ENCODE peak calls at places on chromosomes 2 and 18, in six cellular contexts. One of them, this sample, is unnamed.

GRCh38 chr2:171878481-171878993 is 15.5 kb downstream of the SLC25A12 start:
- DNase-seq in pancreas: no peak
- DNase-seq in CD8-positive, alpha-beta T cell: no peak
- DNase-seq in WERI-Rb-1: no peak
- DNase-seq in stomach: peak; percentile 29
- DNase-seq in heart left ventricle: no peak
- DNase-seq in this sample: no peak

GRCh38 chr2:147231607-147232006 is 613.2 kb upstream of the ACVR2A start:
- DNase-seq in pancreas: no peak
- DNase-seq in CD8-positive, alpha-beta T cell: no peak
- DNase-seq in WERI-Rb-1: no peak
- DNase-seq in stomach: no peak
- DNase-seq in heart left ventricle: no peak
- DNase-seq in this sample: no peak

GRCh38 chr2:132659331-132659730 is 10.7 kb downstream of the LYPD1 start:
- DNase-seq in pancreas: no peak
- DNase-seq in CD8-positive, alpha-beta T cell: no peak
- DNase-seq in WERI-Rb-1: no peak
- DNase-seq in stomach: no peak
- DNase-seq in heart left ventricle: no peak
- DNase-seq in this sample: no peak

GRCh38 chr2:127208313-127208712 is 11.8 kb downstream of the CYP27C1 start:
- DNase-seq in pancreas: no peak
- DNase-seq in CD8-positive, alpha-beta T cell: no peak
- DNase-seq in WERI-Rb-1: peak; percentile 93
- DNase-seq in stomach: no peak
- DNase-seq in heart left ventricle: no peak
- DNase-seq in this sample: no peak

GRCh38 chr2:72211359-72211758 is 63.7 kb upstream of the CYP26B1 start:
- DNase-seq in pancreas: no peak
- DNase-seq in CD8-positive, alpha-beta T cell: no peak
- DNase-seq in WERI-Rb-1: no peak
- DNase-seq in stomach: no peak
- DNase-seq in heart left ventricle: no peak
- DNase-seq in this sample: no peak

GRCh38 chr2:112519506-112519905 is 22.8 kb upstream of the POLR1B start:
- DNase-seq in pancreas: no peak
- DNase-seq in CD8-positive, alpha-beta T cell: no peak
- DNase-seq in WERI-Rb-1: no peak
- DNase-seq in stomach: no peak
- DNase-seq in heart left ventricle: no peak
- DNase-seq in this sample: no peak

GRCh38 chr2:9228088-9228751 is 21.6 kb downstream of the ASAP2 start:
- DNase-seq in pancreas: no peak
- DNase-seq in CD8-positive, alpha-beta T cell: no peak
- DNase-seq in WERI-Rb-1: no peak
- DNase-seq in stomach: no peak
- DNase-seq in heart left ventricle: no peak
- DNase-seq in this sample: no peak

GRCh38 chr18:36829362-36830140 is 624 bp downstream of the KIAA1328 start:
- DNase-seq in pancreas: no peak
- DNase-seq in CD8-positive, alpha-beta T cell: no peak
- DNase-seq in WERI-Rb-1: no peak
- DNase-seq in stomach: no peak
- DNase-seq in heart left ventricle: no peak
- DNase-seq in this sample: no peak

GRCh38 chr2:226835420-226835795 is 446 bp upstream of the RHBDD1 start:
- DNase-seq in pancreas: peak; percentile 71
- DNase-seq in CD8-positive, alpha-beta T cell: peak; percentile 1
- DNase-seq in WERI-Rb-1: peak; percentile 19
- DNase-seq in stomach: no peak
- DNase-seq in heart left ventricle: no peak
- DNase-seq in this sample: no peak

GRCh38 chr2:204483497-204484164 is 61.6 kb upstream of the PARD3B start:
- DNase-seq in pancreas: peak; percentile 53
- DNase-seq in CD8-positive, alpha-beta T cell: no peak
- DNase-seq in WERI-Rb-1: no peak
- DNase-seq in stomach: peak; percentile 41
- DNase-seq in heart left ventricle: no peak
- DNase-seq in this sample: no peak

GRCh38 chr18:79625195-79625923 is 54.2 kb upstream of the CTDP1 start:
- DNase-seq in pancreas: no peak
- DNase-seq in CD8-positive, alpha-beta T cell: no peak
- DNase-seq in WERI-Rb-1: no peak
- DNase-seq in stomach: no peak
- DNase-seq in heart left ventricle: no peak
- DNase-seq in this sample: peak; percentile 53

GRCh38 chr2:132937629-132938028 is 267.6 kb upstream of the LYPD1 start:
- DNase-seq in pancreas: no peak
- DNase-seq in CD8-positive, alpha-beta T cell: no peak
- DNase-seq in WERI-Rb-1: no peak
- DNase-seq in stomach: no peak
- DNase-seq in heart left ventricle: no peak
- DNase-seq in this sample: no peak

GRCh38 chr2:142180820-142181533 is 50.2 kb upstream of the LRP1B start:
- DNase-seq in pancreas: peak; percentile 25
- DNase-seq in CD8-positive, alpha-beta T cell: no peak
- DNase-seq in WERI-Rb-1: peak; percentile 88
- DNase-seq in stomach: no peak
- DNase-seq in heart left ventricle: no peak
- DNase-seq in this sample: no peak

GRCh38 chr2:158968396-158969161 is at the start of gene TANC1:
- DNase-seq in pancreas: peak; percentile 98
- DNase-seq in CD8-positive, alpha-beta T cell: peak; percentile 7
- DNase-seq in WERI-Rb-1: peak; percentile 95
- DNase-seq in stomach: peak; percentile 96
- DNase-seq in heart left ventricle: peak; percentile 95
- DNase-seq in this sample: peak; percentile 94

GRCh38 chr18:56139372-56139771 is 499.0 kb downstream of the TXNL1 start:
- DNase-seq in pancreas: no peak
- DNase-seq in CD8-positive, alpha-beta T cell: no peak
- DNase-seq in WERI-Rb-1: no peak
- DNase-seq in stomach: no peak
- DNase-seq in heart left ventricle: no peak
- DNase-seq in this sample: no peak

GRCh38 chr2:235330775-235331438 is 162.9 kb upstream of the AGAP1 start:
- DNase-seq in pancreas: no peak
- DNase-seq in CD8-positive, alpha-beta T cell: no peak
- DNase-seq in WERI-Rb-1: no peak
- DNase-seq in stomach: no peak
- DNase-seq in heart left ventricle: no peak
- DNase-seq in this sample: no peak

GRCh38 chr2:119483896-119484718 is 40.2 kb downstream of the SCTR start:
- DNase-seq in pancreas: no peak
- DNase-seq in CD8-positive, alpha-beta T cell: no peak
- DNase-seq in WERI-Rb-1: no peak
- DNase-seq in stomach: no peak
- DNase-seq in heart left ventricle: no peak
- DNase-seq in this sample: no peak

GRCh38 chr18:7104649-7105048 is 12.9 kb downstream of the LAMA1 start:
- DNase-seq in pancreas: no peak
- DNase-seq in CD8-positive, alpha-beta T cell: no peak
- DNase-seq in WERI-Rb-1: no peak
- DNase-seq in stomach: no peak
- DNase-seq in heart left ventricle: no peak
- DNase-seq in this sample: no peak

GRCh38 chr2:106638043-106638442 is 150.9 kb downstream of the CD8B2 start:
- DNase-seq in pancreas: no peak
- DNase-seq in CD8-positive, alpha-beta T cell: no peak
- DNase-seq in WERI-Rb-1: no peak
- DNase-seq in stomach: no peak
- DNase-seq in heart left ventricle: no peak
- DNase-seq in this sample: no peak

GRCh38 chr2:151775057-151775740 is 40.9 kb upstream of the NEB start:
- DNase-seq in pancreas: no peak
- DNase-seq in CD8-positive, alpha-beta T cell: no peak
- DNase-seq in WERI-Rb-1: no peak
- DNase-seq in stomach: no peak
- DNase-seq in heart left ventricle: no peak
- DNase-seq in this sample: no peak

GRCh38 chr2:229922449-229923386 is at the start of gene FBXO36:
- DNase-seq in pancreas: peak; percentile 89
- DNase-seq in CD8-positive, alpha-beta T cell: peak; percentile 86
- DNase-seq in WERI-Rb-1: peak; percentile 87
- DNase-seq in stomach: peak; percentile 88
- DNase-seq in heart left ventricle: peak; percentile 89
- DNase-seq in this sample: peak; percentile 89

GRCh38 chr2:122209377-122209776 is 453.9 kb downstream of the TSN start:
- DNase-seq in pancreas: no peak
- DNase-seq in CD8-positive, alpha-beta T cell: no peak
- DNase-seq in WERI-Rb-1: no peak
- DNase-seq in stomach: no peak
- DNase-seq in heart left ventricle: no peak
- DNase-seq in this sample: no peak
- H3K27ac ChIP-seq in pancreas: no peak overlapping the region
- H3K27ac ChIP-seq in CD8-positive, alpha-beta T cell: no peak overlapping the region
- H3K27ac ChIP-seq in WERI-Rb-1: no peak overlapping the region
- H3K27ac ChIP-seq in stomach: no peak overlapping the region
- H3K27ac ChIP-seq in heart left ventricle: no peak overlapping the region
- H3K27ac ChIP-seq in this sample: no peak overlapping the region

DNA sequence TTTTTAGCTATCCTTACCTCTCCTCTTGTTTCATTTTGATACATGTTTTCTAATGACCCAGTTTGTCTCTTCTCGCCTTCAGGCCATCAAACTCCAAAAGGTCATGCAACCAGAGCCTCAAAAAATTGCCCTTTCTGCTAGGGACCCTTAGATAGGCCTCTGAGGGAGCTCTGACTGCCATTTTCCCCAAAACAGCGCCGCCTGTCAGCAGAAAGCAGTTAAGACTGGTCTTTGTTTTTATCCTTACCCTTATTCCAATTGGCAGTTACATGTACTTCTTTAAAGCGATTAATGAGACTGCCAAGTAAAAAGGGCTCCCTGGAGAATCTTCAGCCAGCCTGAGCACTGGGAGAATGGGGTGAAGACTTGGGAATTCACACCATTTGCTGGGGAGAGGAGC is 55.1 kb upstream of the RIT2 start:
- DNase-seq in pancreas: no peak
- DNase-seq in CD8-positive, alpha-beta T cell: no peak
- DNase-seq in WERI-Rb-1: peak; percentile 9
- DNase-seq in stomach: no peak
- DNase-seq in heart left ventricle: no peak
- DNase-seq in this sample: no peak
- TF ChIP-seq CTCF in pancreas: no peak
- TF ChIP-seq CTCF in CD8-positive, alpha-beta T cell: no peak
- TF ChIP-seq CTCF in WERI-Rb-1: no peak
- TF ChIP-seq CTCF in stomach: no peak
- TF ChIP-seq CTCF in heart left ventricle: no peak
- TF ChIP-seq CTCF in this sample: no peak

DNA sequence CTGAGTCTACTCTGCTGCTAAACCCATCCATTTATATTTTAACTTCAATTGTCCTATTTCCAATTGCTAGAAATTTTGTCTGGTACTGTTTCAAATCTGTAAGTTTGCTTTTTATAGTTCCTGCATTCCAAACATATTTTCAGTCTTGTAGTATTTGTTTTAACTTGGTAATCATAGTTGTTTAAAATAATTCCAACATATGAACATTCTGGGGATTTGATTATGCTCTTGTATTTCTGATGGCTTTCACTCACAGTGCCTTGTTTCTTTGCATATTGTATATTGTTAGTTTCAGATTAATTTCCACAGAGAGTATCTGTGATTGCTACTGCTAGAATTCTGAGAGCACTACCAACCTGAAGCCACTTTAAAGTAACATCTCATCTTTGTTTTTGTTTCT is 202.4 kb downstream of the ETAA1 start:
- DNase-seq in pancreas: no peak
- DNase-seq in CD8-positive, alpha-beta T cell: no peak
- DNase-seq in WERI-Rb-1: no peak
- DNase-seq in stomach: no peak
- DNase-seq in heart left ventricle: no peak
- DNase-seq in this sample: no peak
- H3K27ac ChIP-seq in pancreas: no peak overlapping the region
- H3K27ac ChIP-seq in CD8-positive, alpha-beta T cell: no peak overlapping the region
- H3K27ac ChIP-seq in WERI-Rb-1: no peak overlapping the region
- H3K27ac ChIP-seq in stomach: no peak overlapping the region
- H3K27ac ChIP-seq in heart left ventricle: no peak overlapping the region
- H3K27ac ChIP-seq in this sample: no peak overlapping the region

GRCh38 chr2:26786207-26787023 is 559 bp downstream of the CENPA start:
- DNase-seq in pancreas: peak; percentile 81
- DNase-seq in CD8-positive, alpha-beta T cell: no peak
- DNase-seq in WERI-Rb-1: no peak
- DNase-seq in stomach: no peak
- DNase-seq in heart left ventricle: no peak
- DNase-seq in this sample: no peak

GRCh38 chr2:26784570-26785234 is 1.2 kb upstream of the CENPA start:
- DNase-seq in pancreas: no peak
- DNase-seq in CD8-positive, alpha-beta T cell: no peak
- DNase-seq in WERI-Rb-1: no peak
- DNase-seq in stomach: no peak
- DNase-seq in heart left ventricle: no peak
- DNase-seq in this sample: no peak

GRCh38 chr2:26782876-26783704 is 2.8 kb upstream of the CENPA start:
- DNase-seq in pancreas: no peak
- DNase-seq in CD8-positive, alpha-beta T cell: no peak
- DNase-seq in WERI-Rb-1: no peak
- DNase-seq in stomach: no peak
- DNase-seq in heart left ventricle: no peak
- DNase-seq in this sample: no peak

GRCh38 chr2:26780203-26780760 is 5.6 kb upstream of the CENPA start:
- DNase-seq in pancreas: no peak
- DNase-seq in CD8-positive, alpha-beta T cell: no peak
- DNase-seq in WERI-Rb-1: no peak
- DNase-seq in stomach: no peak
- DNase-seq in heart left ventricle: no peak
- DNase-seq in this sample: no peak

DNA sequence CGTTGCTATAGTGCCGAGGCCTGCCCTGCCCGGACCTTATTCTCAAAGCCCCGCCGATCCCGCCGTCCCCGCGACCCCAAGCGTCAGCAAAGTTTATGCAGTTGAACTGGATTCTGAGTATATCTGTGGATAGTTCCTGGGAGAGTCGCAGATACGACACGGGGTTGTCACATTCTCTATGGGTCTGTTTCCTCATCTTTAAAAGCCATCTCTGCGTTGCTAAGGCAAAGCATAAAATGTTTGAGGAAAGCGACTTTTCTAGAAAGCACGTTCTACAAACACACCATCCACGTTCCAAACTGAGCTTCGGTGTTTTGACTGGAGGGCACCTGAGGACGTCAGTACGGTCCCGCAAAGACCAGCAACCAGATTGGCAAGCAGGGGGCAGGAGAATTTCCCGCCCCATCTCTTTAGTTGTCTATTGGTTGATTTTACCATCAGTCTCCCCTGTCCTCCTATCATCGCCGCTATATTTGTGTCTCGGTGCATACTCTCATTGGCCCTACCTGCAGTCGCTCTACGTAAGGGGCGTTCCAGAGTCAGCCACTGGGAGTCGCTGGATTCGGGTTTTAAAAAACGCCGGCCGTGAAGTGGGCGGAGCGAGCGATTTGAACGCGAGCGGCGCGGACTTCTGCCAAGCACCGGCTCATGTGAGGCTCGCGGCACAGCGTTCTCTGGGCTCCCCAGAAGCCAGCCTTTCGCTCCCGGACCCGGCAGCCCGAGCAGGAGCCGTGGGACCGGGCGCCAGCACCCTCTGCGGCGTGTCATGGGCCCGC is at the start of gene CENPA:
- DNase-seq in pancreas: peak; percentile 96
- DNase-seq in CD8-positive, alpha-beta T cell: peak; percentile 92
- DNase-seq in WERI-Rb-1: peak; percentile 99
- DNase-seq in stomach: peak; percentile 98
- DNase-seq in heart left ventricle: peak; percentile 98
- DNase-seq in this sample: peak; percentile 97
- TF ChIP-seq CTCF in pancreas: peak; percentile 21
- TF ChIP-seq CTCF in CD8-positive, alpha-beta T cell: no peak
- TF ChIP-seq CTCF in WERI-Rb-1: no peak
- TF ChIP-seq CTCF in stomach: peak; percentile 57
- TF ChIP-seq CTCF in heart left ventricle: peak; percentile 59
- TF ChIP-seq CTCF in this sample: peak; percentile 38